ENCODE peak calls at places on chromosomes 7 and 10, in seven cellular contexts. One of them, this sample, is unnamed. For H3K4me1, the result is how much of the 10 kb centered on the place peaks cover.

GRCh38 chr7:156751319-156751718 is 110.7 kb downstream of the RNF32 start:
- DNase-seq in CD4-positive, alpha-beta memory T cell: no peak
- DNase-seq in small intestine: peak
- DNase-seq in testis: no peak
- DNase-seq in DND-41: no peak
- DNase-seq in left ventricle myocardium inferior: no peak
- DNase-seq in Peyer's patch: no peak
- DNase-seq in this sample: no peak

GRCh38 chr7:112192236-112193154 is 13.7 kb downstream of the DOCK4 start:
- DNase-seq in CD4-positive, alpha-beta memory T cell: no peak
- DNase-seq in small intestine: no peak
- DNase-seq in testis: no peak
- DNase-seq in DND-41: no peak
- DNase-seq in left ventricle myocardium inferior: no peak
- DNase-seq in Peyer's patch: no peak
- DNase-seq in this sample: no peak

GRCh38 chr10:11760151-11760550 is 18.0 kb downstream of the ECHDC3 start:
- DNase-seq in CD4-positive, alpha-beta memory T cell: no peak
- DNase-seq in small intestine: no peak
- DNase-seq in testis: no peak
- DNase-seq in DND-41: no peak
- DNase-seq in left ventricle myocardium inferior: no peak
- DNase-seq in Peyer's patch: no peak
- DNase-seq in this sample: no peak

GRCh38 chr7:151542606-151543130 is 23.0 kb upstream of the RHEB start:
- DNase-seq in CD4-positive, alpha-beta memory T cell: no peak
- DNase-seq in small intestine: no peak
- DNase-seq in testis: no peak
- DNase-seq in DND-41: no peak
- DNase-seq in left ventricle myocardium inferior: no peak
- DNase-seq in Peyer's patch: no peak
- DNase-seq in this sample: no peak

GRCh38 chr7:76509931-76510877 is at the start of gene UPK3B:
- DNase-seq in CD4-positive, alpha-beta memory T cell: no peak
- DNase-seq in small intestine: no peak
- DNase-seq in testis: no peak
- DNase-seq in DND-41: peak
- DNase-seq in left ventricle myocardium inferior: no peak
- DNase-seq in Peyer's patch: no peak
- DNase-seq in this sample: no peak

GRCh38 chr7:19177269-19177668 is 32.0 kb upstream of the FERD3L start:
- DNase-seq in CD4-positive, alpha-beta memory T cell: no peak
- DNase-seq in small intestine: no peak
- DNase-seq in testis: no peak
- DNase-seq in DND-41: peak
- DNase-seq in left ventricle myocardium inferior: no peak
- DNase-seq in Peyer's patch: no peak
- DNase-seq in this sample: no peak

GRCh38 chr7:134907000-134907399 is 79.3 kb upstream of the AGBL3 start:
- DNase-seq in CD4-positive, alpha-beta memory T cell: no peak
- DNase-seq in small intestine: no peak
- DNase-seq in testis: no peak
- DNase-seq in DND-41: no peak
- DNase-seq in left ventricle myocardium inferior: no peak
- DNase-seq in Peyer's patch: no peak
- DNase-seq in this sample: no peak

GRCh38 chr7:122082670-122083069 is 61.4 kb downstream of the AASS start:
- DNase-seq in CD4-positive, alpha-beta memory T cell: no peak
- DNase-seq in small intestine: no peak
- DNase-seq in testis: no peak
- DNase-seq in DND-41: no peak
- DNase-seq in left ventricle myocardium inferior: no peak
- DNase-seq in Peyer's patch: no peak
- DNase-seq in this sample: no peak

GRCh38 chr10:101006593-101007098 is 7.0 kb downstream of the LZTS2 start:
- DNase-seq in CD4-positive, alpha-beta memory T cell: no peak
- DNase-seq in small intestine: no peak
- DNase-seq in testis: peak
- DNase-seq in DND-41: no peak
- DNase-seq in left ventricle myocardium inferior: no peak
- DNase-seq in Peyer's patch: no peak
- DNase-seq in this sample: no peak

GRCh38 chr10:1679821-1680650 is 57.3 kb downstream of the ADARB2 start:
- DNase-seq in CD4-positive, alpha-beta memory T cell: peak
- DNase-seq in small intestine: no peak
- DNase-seq in testis: no peak
- DNase-seq in DND-41: no peak
- DNase-seq in left ventricle myocardium inferior: no peak
- DNase-seq in Peyer's patch: no peak
- DNase-seq in this sample: no peak

DNA sequence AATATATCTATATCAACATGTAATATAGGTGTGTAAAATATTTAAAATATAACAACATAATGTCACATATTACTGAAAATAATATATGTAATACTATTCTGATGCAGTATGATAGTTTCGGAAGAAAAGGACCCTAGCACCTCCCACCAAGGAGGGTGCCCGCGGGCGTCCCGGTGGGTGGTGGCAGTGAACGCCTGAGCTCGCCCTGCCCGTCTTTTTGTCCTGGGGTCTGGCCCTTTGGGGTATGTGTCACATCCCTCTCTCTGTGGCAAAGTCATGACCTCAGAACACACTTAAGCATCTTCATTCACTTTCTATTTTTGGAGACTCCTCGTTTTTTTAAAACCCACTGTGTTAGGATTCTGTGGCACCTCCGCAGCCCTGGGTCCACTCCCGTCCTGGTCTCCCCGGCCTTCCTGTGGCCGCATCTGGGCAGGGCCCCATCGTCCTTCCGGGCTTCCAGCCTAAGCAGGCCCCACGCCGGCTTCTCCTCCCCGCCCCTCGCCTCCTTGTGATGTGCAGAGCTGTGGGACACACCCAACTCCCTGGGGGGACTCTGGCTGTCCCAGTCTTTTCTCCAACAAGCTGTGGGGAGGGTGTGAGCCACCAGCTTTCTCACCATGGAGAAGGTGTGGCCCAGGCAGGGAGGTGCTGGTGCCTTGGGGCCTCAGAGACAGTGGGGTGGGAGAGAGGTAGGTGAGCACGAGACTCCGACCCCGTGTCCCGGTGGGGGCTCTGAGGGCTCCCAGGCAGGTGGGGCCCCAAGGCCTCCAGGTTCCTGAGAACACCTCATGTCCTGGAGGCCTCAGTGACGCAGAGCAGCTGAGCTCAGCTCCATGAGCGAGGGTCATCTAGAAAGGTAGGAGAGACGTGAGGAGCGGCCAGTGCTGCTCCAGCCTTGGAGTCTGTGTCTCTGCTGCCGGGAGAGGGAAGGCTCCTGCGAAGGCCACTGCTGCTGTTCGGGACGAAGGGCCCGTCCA is 16.5 kb downstream of the PWWP2B start:
- DNase-seq in CD4-positive, alpha-beta memory T cell: no peak
- DNase-seq in small intestine: no peak
- DNase-seq in testis: no peak
- DNase-seq in DND-41: no peak
- DNase-seq in left ventricle myocardium inferior: no peak
- DNase-seq in Peyer's patch: no peak
- DNase-seq in this sample: no peak
- H3K4me1 ChIP-seq in CD4-positive, alpha-beta memory T cell: under half
- H3K4me1 ChIP-seq in small intestine: under half
- H3K4me1 ChIP-seq in testis: half or more
- H3K4me1 ChIP-seq in DND-41: under half
- H3K4me1 ChIP-seq in left ventricle myocardium inferior: half or more
- H3K4me1 ChIP-seq in Peyer's patch: under half
- H3K4me1 ChIP-seq in this sample: under half

GRCh38 chr7:57867884-57868701 is 418.1 kb downstream of the ZNF716 start:
- DNase-seq in CD4-positive, alpha-beta memory T cell: no peak
- DNase-seq in small intestine: no peak
- DNase-seq in testis: peak
- DNase-seq in DND-41: no peak
- DNase-seq in left ventricle myocardium inferior: peak
- DNase-seq in Peyer's patch: peak
- DNase-seq in this sample: no peak
- H3K4me3 ChIP-seq in CD4-positive, alpha-beta memory T cell: no peak
- H3K4me3 ChIP-seq in small intestine: no peak
- H3K4me3 ChIP-seq in testis: peak
- H3K4me3 ChIP-seq in DND-41: no peak
- H3K4me3 ChIP-seq in left ventricle myocardium inferior: peak
- H3K4me3 ChIP-seq in Peyer's patch: peak
- H3K4me3 ChIP-seq in this sample: no peak

GRCh38 chr10:86265236-86265876 is 101.2 kb downstream of the GRID1 start:
- DNase-seq in CD4-positive, alpha-beta memory T cell: no peak
- DNase-seq in small intestine: no peak
- DNase-seq in testis: no peak
- DNase-seq in DND-41: no peak
- DNase-seq in left ventricle myocardium inferior: no peak
- DNase-seq in Peyer's patch: no peak
- DNase-seq in this sample: no peak
- H3K27ac ChIP-seq in CD4-positive, alpha-beta memory T cell: no peak
- H3K27ac ChIP-seq in small intestine: no peak
- H3K27ac ChIP-seq in testis: no peak
- H3K27ac ChIP-seq in DND-41: no peak
- H3K27ac ChIP-seq in left ventricle myocardium inferior: no peak
- H3K27ac ChIP-seq in Peyer's patch: no peak
- H3K27ac ChIP-seq in this sample: no peak

DNA sequence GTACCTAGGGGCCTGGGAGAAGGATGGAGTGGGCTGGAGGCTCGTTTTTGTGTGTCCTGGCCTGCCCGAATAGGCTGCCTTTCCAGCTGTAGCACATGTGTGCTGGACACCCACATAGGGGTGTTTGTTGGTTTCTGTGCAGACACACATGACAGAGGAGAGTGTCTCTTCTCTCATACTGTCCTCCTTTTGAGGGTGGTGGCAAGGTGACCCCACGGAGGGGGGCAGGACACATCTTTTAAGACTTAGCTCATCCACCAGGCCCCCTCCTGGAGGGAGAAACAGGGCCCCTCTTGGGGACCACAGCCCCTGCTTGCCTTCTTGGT is 72.2 kb upstream of the PPIF start:
- DNase-seq in CD4-positive, alpha-beta memory T cell: no peak
- DNase-seq in small intestine: no peak
- DNase-seq in testis: no peak
- DNase-seq in DND-41: no peak
- DNase-seq in left ventricle myocardium inferior: no peak
- DNase-seq in Peyer's patch: no peak
- DNase-seq in this sample: no peak
- H3K4me1 ChIP-seq in CD4-positive, alpha-beta memory T cell: under half
- H3K4me1 ChIP-seq in small intestine: under half
- H3K4me1 ChIP-seq in testis: under half
- H3K4me1 ChIP-seq in DND-41: under half
- H3K4me1 ChIP-seq in left ventricle myocardium inferior: half or more
- H3K4me1 ChIP-seq in Peyer's patch: under half
- H3K4me1 ChIP-seq in this sample: under half

GRCh38 chr7:45576249-45576929 is 2.2 kb downstream of the ADCY1 start:
- DNase-seq in CD4-positive, alpha-beta memory T cell: no peak
- DNase-seq in small intestine: no peak
- DNase-seq in testis: no peak
- DNase-seq in DND-41: no peak
- DNase-seq in left ventricle myocardium inferior: no peak
- DNase-seq in Peyer's patch: no peak
- DNase-seq in this sample: no peak

GRCh38 chr7:45575501-45576248 is 1.5 kb downstream of the ADCY1 start:
- DNase-seq in CD4-positive, alpha-beta memory T cell: no peak
- DNase-seq in small intestine: no peak
- DNase-seq in testis: no peak
- DNase-seq in DND-41: no peak
- DNase-seq in left ventricle myocardium inferior: no peak
- DNase-seq in Peyer's patch: no peak
- DNase-seq in this sample: no peak

GRCh38 chr7:45573636-45574470 is at the start of gene ADCY1:
- DNase-seq in CD4-positive, alpha-beta memory T cell: no peak
- DNase-seq in small intestine: no peak
- DNase-seq in testis: no peak
- DNase-seq in DND-41: no peak
- DNase-seq in left ventricle myocardium inferior: peak
- DNase-seq in Peyer's patch: no peak
- DNase-seq in this sample: no peak

GRCh38 chr7:45573199-45573598 is 969 bp upstream of the ADCY1 start:
- DNase-seq in CD4-positive, alpha-beta memory T cell: no peak
- DNase-seq in small intestine: no peak
- DNase-seq in testis: no peak
- DNase-seq in DND-41: no peak
- DNase-seq in left ventricle myocardium inferior: no peak
- DNase-seq in Peyer's patch: no peak
- DNase-seq in this sample: no peak

GRCh38 chr7:45574521-45575500 is 643 bp downstream of the ADCY1 start:
- DNase-seq in CD4-positive, alpha-beta memory T cell: no peak
- DNase-seq in small intestine: no peak
- DNase-seq in testis: no peak
- DNase-seq in DND-41: no peak
- DNase-seq in left ventricle myocardium inferior: peak
- DNase-seq in Peyer's patch: no peak
- DNase-seq in this sample: no peak
- H3K4me3 ChIP-seq in CD4-positive, alpha-beta memory T cell: no peak
- H3K4me3 ChIP-seq in small intestine: no peak
- H3K4me3 ChIP-seq in testis: peak
- H3K4me3 ChIP-seq in DND-41: no peak
- H3K4me3 ChIP-seq in left ventricle myocardium inferior: peak
- H3K4me3 ChIP-seq in Peyer's patch: peak
- H3K4me3 ChIP-seq in this sample: no peak

GRCh38 chr10:34641913-34642558 is 173.1 kb downstream of the PARD3 start:
- DNase-seq in CD4-positive, alpha-beta memory T cell: no peak
- DNase-seq in small intestine: no peak
- DNase-seq in testis: no peak
- DNase-seq in DND-41: no peak
- DNase-seq in left ventricle myocardium inferior: no peak
- DNase-seq in Peyer's patch: no peak
- DNase-seq in this sample: no peak
- H3K27ac ChIP-seq in CD4-positive, alpha-beta memory T cell: no peak
- H3K27ac ChIP-seq in small intestine: no peak
- H3K27ac ChIP-seq in testis: no peak
- H3K27ac ChIP-seq in DND-41: no peak
- H3K27ac ChIP-seq in left ventricle myocardium inferior: no peak
- H3K27ac ChIP-seq in Peyer's patch: no peak
- H3K27ac ChIP-seq in this sample: no peak

DNA sequence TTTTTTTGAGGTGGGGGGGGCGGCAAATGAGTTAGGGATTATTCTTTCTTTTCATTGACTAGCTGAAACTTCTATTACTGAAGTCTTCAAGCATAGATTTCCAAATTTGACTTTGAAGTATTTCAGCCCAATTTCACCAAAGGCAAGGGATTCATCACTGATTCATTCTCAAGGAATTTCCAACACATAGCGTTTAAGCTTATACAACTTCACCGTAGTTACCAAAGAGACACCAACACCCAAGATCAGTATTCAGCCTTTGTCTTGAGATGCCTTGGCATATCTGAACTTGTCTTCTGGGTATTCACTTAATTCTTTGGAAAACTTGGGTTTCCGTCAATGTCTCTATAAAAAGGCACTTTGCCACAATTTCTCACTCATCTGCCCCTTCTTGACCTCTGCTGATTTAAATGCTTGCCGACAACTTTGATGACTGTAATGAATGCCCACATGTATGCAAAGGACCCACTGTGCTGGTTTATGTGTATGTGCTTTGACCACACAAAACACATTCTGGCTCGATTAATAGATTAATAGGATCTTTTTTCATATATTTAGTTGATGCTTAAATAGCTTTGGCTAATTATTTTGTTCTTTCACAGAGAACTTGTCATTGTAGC is 49.6 kb downstream of the TES start:
- DNase-seq in CD4-positive, alpha-beta memory T cell: no peak
- DNase-seq in small intestine: no peak
- DNase-seq in testis: no peak
- DNase-seq in DND-41: no peak
- DNase-seq in left ventricle myocardium inferior: no peak
- DNase-seq in Peyer's patch: no peak
- DNase-seq in this sample: no peak
- H3K4me1 ChIP-seq in CD4-positive, alpha-beta memory T cell: under half
- H3K4me1 ChIP-seq in small intestine: under half
- H3K4me1 ChIP-seq in testis: under half
- H3K4me1 ChIP-seq in DND-41: under half
- H3K4me1 ChIP-seq in left ventricle myocardium inferior: under half
- H3K4me1 ChIP-seq in Peyer's patch: under half
- H3K4me1 ChIP-seq in this sample: under half